ENCODE peak calls at places on chromosome 4, in four cellular contexts. O, F, P and V are unnamed samples.

GRCh38 chr4:5782829-5783476 is 72.0 kb downstream of the EVC start:
- DNase-seq in P (peak; percentile 5), F (no peak), O (no peak), V (no peak)

GRCh38 chr4:56981795-56982201 is 3.1 kb downstream of the POLR2B start:
- DNase-seq in P (no peak), F (no peak), O (no peak), V (no peak)

GRCh38 chr4:19936471-19936870 is 315.2 kb upstream of the SLIT2 start:
- DNase-seq in P (no peak), F (no peak), O (no peak), V (no peak)

GRCh38 chr4:156615066-156615514 is 356.5 kb downstream of the PDGFC start:
- DNase-seq in F (no peak), P (no peak), O (peak; percentile 47), V (no peak)

GRCh38 chr4:67684839-67685531 is 16.0 kb downstream of the UBA6 start:
- DNase-seq in O (no peak), F (no peak), P (no peak), V (no peak)

GRCh38 chr4:75916091-75916661 is 13.9 kb upstream of the PPEF2 start:
- DNase-seq in F (no peak), P (peak; percentile 34), O (no peak), V (peak; percentile 36)

GRCh38 chr4:98448923-98449322 is 187.7 kb downstream of the RAP1GDS1 start:
- DNase-seq in F (no peak), O (no peak), P (no peak), V (no peak)

GRCh38 chr4:155900402-155900801 is 3.1 kb upstream of the TDO2 start:
- DNase-seq in F (no peak), P (no peak), O (no peak), V (no peak)

GRCh38 chr4:138573246-138573645 is 331.1 kb upstream of the SLC7A11 start:
- DNase-seq in P (no peak), O (no peak), F (no peak), V (no peak)

GRCh38 chr4:182245541-182246245 is 2.5 kb downstream of the TENM3 start:
- DNase-seq in F (no peak), O (no peak), P (no peak), V (no peak)

GRCh38 chr4:76630748-76631147 is 195.7 kb downstream of the SHROOM3 start:
- DNase-seq in P (no peak), O (no peak), F (no peak), V (no peak)

GRCh38 chr4:51901363-51901762 is 58.4 kb downstream of the DCUN1D4 start:
- DNase-seq in P (no peak), O (no peak), F (no peak), V (no peak)

GRCh38 chr4:6942238-6942800 is 32.7 kb downstream of the TBC1D14 start:
- DNase-seq in F (no peak), P (no peak), O (peak; percentile 51), V (no peak)

GRCh38 chr4:145861331-145862318 is 77.0 kb downstream of the ZNF827 start:
- DNase-seq in P (peak; percentile 36), F (no peak), O (no peak), V (no peak)

DNA sequence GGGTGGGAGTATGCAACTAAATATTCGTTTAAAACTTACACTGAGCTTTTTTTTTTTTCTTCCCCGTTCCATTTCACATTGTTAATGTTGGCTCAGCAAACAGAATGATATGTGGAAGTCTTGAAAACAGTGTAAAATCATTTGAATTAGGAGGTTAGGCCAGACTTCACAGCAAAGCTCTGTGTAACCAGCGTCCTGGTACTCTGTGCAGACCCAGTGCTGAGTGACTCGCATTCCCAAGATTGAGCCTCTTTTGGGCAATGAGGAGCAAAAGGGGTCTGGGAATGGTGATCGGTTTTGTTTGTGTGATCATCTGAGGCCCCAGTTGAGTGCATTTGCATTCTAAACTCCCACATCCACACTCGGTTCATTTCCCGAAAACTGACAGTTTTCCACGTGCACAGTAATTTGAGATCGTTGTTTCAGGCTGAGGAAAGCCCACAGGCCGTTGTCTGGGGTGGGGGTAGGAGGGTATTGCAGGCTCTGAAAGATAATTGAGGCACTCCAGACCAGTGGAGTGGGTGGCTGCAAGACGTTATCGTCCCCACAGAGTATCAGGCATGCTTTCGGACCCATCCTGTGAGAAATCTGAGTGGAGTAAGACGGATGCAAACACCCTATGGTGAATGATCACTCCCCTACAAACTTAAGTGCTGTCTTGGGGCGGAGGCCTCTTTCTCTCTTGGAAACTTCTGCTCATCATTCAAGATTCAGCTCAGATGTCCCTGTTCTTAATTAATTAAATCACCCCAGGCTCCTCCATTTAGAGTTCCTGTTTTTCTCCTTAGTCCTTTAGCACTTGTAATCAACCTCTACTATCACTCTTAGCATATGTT is 96.0 kb downstream of the AFF1 start:
- DNase-seq in F (no peak), P (no peak), O (peak; percentile 19), V (peak; percentile 22)
- TF ChIP-seq CTCF in F (no peak), P (no peak), O (no peak), V (no peak)

DNA sequence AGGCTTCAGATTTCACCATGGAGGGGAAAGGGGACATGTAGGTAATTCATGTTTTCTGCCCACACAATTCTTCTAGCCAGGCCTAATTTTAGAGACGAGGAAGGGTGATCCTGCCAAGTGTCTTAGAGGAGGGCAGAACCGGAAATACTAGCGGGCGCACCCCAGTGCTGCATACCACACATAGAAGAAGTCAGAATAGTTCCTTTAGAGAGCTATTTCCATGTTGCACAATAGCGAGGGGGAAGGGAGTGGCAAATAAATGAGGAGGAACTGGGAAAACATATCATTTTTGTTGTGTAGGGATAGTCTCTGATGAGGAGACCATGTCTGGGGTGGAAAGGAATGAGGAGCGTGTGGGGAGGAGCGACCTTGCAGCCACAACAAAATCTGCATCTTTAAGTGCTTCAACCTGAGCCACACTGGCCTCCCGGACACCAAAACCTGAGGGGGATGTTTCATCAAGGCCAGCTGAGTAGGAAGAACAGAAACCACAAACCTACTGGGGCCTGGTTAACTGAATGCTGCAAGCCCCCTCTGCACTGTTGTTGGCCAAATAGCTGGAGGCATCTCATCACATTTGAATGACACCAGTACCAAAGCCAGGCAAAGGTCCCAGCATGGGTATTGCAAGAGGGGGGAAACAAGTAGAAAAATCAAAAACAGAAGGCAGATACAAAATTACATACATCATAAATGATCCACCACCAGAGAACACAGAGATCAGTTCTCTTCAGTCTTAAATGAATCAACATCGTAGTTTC is 26.7 kb upstream of the C1QTNF7 start:
- DNase-seq in P (no peak), O (peak; percentile 41), F (peak; percentile 28), V (no peak)
- TF ChIP-seq CTCF in P (no peak), O (no peak), F (no peak), V (no peak)

DNA sequence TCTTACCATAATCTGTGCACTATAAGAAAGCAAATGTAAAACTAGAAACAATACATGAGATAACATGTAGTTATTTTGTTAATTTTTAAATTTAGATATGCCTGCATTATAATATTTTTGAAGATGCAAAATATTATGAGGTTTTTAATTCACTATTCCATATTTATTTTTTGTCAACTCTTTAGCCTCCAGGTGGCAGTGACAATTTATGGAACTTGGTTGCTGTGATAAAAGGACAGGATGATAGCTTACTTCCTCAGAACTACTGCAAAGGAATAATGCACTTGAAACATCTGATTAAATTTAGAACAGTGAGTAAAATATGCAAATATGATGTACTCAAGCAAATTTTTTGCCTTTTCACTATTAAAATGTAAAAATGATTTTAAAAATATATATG is 45.1 kb downstream of the SPATA4 start:
- DNase-seq in P (no peak), F (no peak), O (no peak), V (no peak)
- TF ChIP-seq CTCF in P (peak; percentile 46), F (no peak), O (peak; percentile 21), V (no peak)

GRCh38 chr4:70449220-70449619 is 22.8 kb upstream of the MUC7 start:
- DNase-seq in P (no peak), O (no peak), F (no peak), V (no peak)
- TF ChIP-seq CTCF in P (no peak), O (no peak), F (no peak), V (no peak)

DNA sequence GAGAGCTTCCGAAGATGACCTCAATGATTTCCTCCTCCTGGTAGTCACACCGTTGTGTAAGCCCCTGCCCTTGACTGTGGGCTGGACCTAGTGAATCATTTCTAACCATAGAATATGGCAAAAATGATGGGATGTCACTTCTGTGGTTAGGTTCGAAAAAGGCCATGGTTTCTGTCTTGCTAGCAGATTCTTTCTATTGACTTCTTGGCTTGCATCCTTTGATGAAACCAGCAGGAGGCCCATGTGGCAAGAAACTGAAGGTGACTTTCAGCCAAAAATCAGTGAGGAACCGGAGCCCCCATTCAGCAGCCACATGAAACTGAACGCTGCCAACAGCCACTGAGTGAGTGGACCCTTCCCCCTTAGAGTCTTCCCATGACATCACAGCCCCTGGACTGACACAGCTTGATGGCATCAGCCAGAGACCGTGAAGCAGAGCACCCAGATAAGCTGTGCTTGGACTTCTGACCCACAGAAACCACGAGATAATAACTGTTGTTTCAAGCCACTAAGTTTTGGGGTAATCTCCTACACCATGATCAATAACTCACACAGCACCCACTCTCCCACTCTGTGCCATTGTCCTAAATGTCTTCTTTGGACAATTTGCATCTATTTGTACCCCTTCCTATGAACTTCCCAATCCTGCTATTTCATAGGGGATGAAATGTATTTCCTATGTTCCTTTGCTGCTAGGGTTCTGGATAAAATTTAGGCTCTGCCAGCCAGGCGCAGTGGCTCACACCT is 148.0 kb upstream of the STX18 start:
- DNase-seq in F (no peak), P (no peak), O (no peak), V (no peak)
- TF ChIP-seq CTCF in F (no peak), P (no peak), O (no peak), V (no peak)

GRCh38 chr4:186424745-186425144 is 130.6 kb downstream of the MTNR1A start:
- DNase-seq in F (no peak), P (no peak), O (no peak), V (no peak)
- TF ChIP-seq CTCF in F (no peak), P (no peak), O (no peak), V (no peak)